ENCODE peak calls at places on chromosomes 2 and 18, in seven cellular contexts. S is NCI-H460; K is GM12865; M is iris pigment epithelial cell; L is naive thymus-derived CD4-positive, alpha-beta T cell; P is breast epithelium; X is dorsolateral prefrontal cortex. U is an unnamed sample.

GRCh38 chr18:7147399-7147798 is 29.8 kb upstream of the LAMA1 start:
- DNase-seq in K (no peak), X (no peak), L (no peak), S (no peak), P (no peak), M (no peak), U (no peak)

GRCh38 chr2:201966691-201967388 is 66.8 kb upstream of the FZD7 start:
- DNase-seq in S (no peak), P (no peak), X (no peak), L (no peak), M (no peak), K (no peak), U (no peak)

GRCh38 chr2:62383843-62384242 is 122.2 kb downstream of the TMEM17 start:
- DNase-seq in M (peak; percentile 15), K (peak; percentile 39), S (no peak), X (no peak), L (no peak), P (no peak), U (no peak)

GRCh38 chr2:217993817-217994459 is 8.9 kb downstream of the TNS1 start:
- DNase-seq in P (no peak), S (peak; percentile 51), K (peak; percentile 30), X (no peak), L (peak; percentile 61), M (peak; percentile 54), U (peak; percentile 31)

GRCh38 chr2:159516241-159516758 is 100.0 kb downstream of the BAZ2B start:
- DNase-seq in L (no peak), M (peak; percentile 47), S (peak; percentile 16), X (no peak), K (peak; percentile 74), P (no peak), U (peak; percentile 59)

GRCh38 chr2:236841389-236841788 is 244.3 kb upstream of the COPS8 start:
- DNase-seq in M (no peak), P (no peak), K (no peak), X (no peak), L (no peak), S (no peak), U (no peak)

GRCh38 chr2:97982621-97983020 is 13.1 kb downstream of the TMEM131 start:
- DNase-seq in M (no peak), P (no peak), S (no peak), L (no peak), X (no peak), K (no peak), U (no peak)

GRCh38 chr2:75545387-75545786 is 15.4 kb downstream of the EVA1A start:
- DNase-seq in K (no peak), L (no peak), M (no peak), P (no peak), X (no peak), S (no peak), U (no peak)

GRCh38 chr2:227503433-227504406 is 31.8 kb downstream of the AGFG1 start:
- DNase-seq in X (no peak), L (no peak), P (no peak), S (peak; percentile 20), M (peak; percentile 41), K (no peak), U (no peak)

GRCh38 chr2:98515571-98515927 is 70.9 kb downstream of the INPP4A start:
- DNase-seq in K (no peak), P (no peak), M (peak; percentile 20), S (no peak), X (no peak), L (no peak), U (no peak)

GRCh38 chr2:28678944-28679343 is 72.7 kb upstream of the PPP1CB start:
- DNase-seq in L (peak; percentile 44), P (no peak), K (peak; percentile 44), X (no peak), M (no peak), S (no peak), U (no peak)